ENCODE peak calls at places on chromosomes 4 and X, in eight cellular contexts. N, L, H, C, V, G, U and E are unnamed samples.

GRCh38 chr4:17126306-17126978 is 228.0 kb upstream of the LDB2 start:
- DNase-seq in N (no peak), V (no peak), C (peak), G (no peak), U (no peak), H (no peak), L (no peak), E (no peak)

GRCh38 chr4:89929425-89930272 is 35.0 kb downstream of the MMRN1 start:
- DNase-seq in C (no peak), H (no peak), N (no peak), L (no peak), V (no peak), G (no peak), U (no peak), E (peak)

GRCh38 chr4:150176559-150176958 is 98.3 kb downstream of the DCLK2 start:
- DNase-seq in V (no peak), C (peak), G (no peak), N (no peak), U (no peak), H (no peak), L (no peak), E (no peak)

GRCh38 chr4:81352476-81352875 is 119.2 kb downstream of the RASGEF1B start:
- DNase-seq in C (no peak), U (no peak), G (no peak), H (no peak), V (no peak), L (no peak), N (no peak), E (no peak)

GRCh38 chr4:4226606-4227438 is at the start of gene OTOP1:
- DNase-seq in U (no peak), L (peak), V (no peak), H (no peak), G (no peak), N (no peak), C (peak), E (no peak)

GRCh38 chrX:16465081-16465876 is 184.7 kb upstream of the S100G start:
- DNase-seq in N (no peak), L (no peak), H (no peak), V (no peak), G (no peak), U (no peak), C (no peak), E (no peak)

GRCh38 chrX:107659768-107660167 is 31.5 kb downstream of the PRPS1 start:
- DNase-seq in V (no peak), L (no peak), N (peak), G (no peak), C (peak), U (peak), H (no peak), E (no peak)

GRCh38 chr4:61773655-61774245 is 573.6 kb downstream of the ADGRL3 start:
- DNase-seq in C (no peak), L (no peak), H (no peak), N (no peak), U (no peak), V (no peak), G (no peak), E (no peak)

GRCh38 chr4:74661427-74662171 is 132.7 kb downstream of the BTC start:
- DNase-seq in G (no peak), U (no peak), L (no peak), V (no peak), C (no peak), N (no peak), H (no peak), E (no peak)

GRCh38 chr4:145014365-145014764 is 83.6 kb downstream of the ANAPC10 start:
- DNase-seq in C (no peak), V (no peak), G (no peak), N (no peak), H (no peak), U (no peak), L (no peak), E (no peak)

GRCh38 chr4:171594293-171594692 is 218.9 kb upstream of the GALNTL6 start:
- DNase-seq in N (no peak), H (no peak), G (no peak), L (no peak), C (no peak), U (no peak), V (no peak), E (no peak)

GRCh38 chr4:14222630-14223029 is 595.1 kb upstream of the BOD1L1 start:
- DNase-seq in N (no peak), G (no peak), V (no peak), U (no peak), H (no peak), L (no peak), C (no peak), E (no peak)

GRCh38 chrX:139945075-139945474 is 12.2 kb upstream of the ATP11C start:
- DNase-seq in L (no peak), H (no peak), V (no peak), G (no peak), N (no peak), U (no peak), C (no peak), E (no peak)

GRCh38 chrX:17527135-17527701 is 152.2 kb downstream of the NHS start:
- DNase-seq in V (peak), C (no peak), H (no peak), U (peak), L (no peak), N (no peak), G (no peak), E (no peak)

GRCh38 chr4:56245547-56246229 is 141.6 kb downstream of the AASDH start:
- DNase-seq in U (no peak), N (no peak), G (no peak), C (no peak), L (no peak), V (no peak), H (no peak), E (no peak)

GRCh38 chr4:136336479-136336878 is 1195.8 kb downstream of the PCDH18 start:
- DNase-seq in C (no peak), L (no peak), V (no peak), N (no peak), H (no peak), U (no peak), G (no peak), E (no peak)

GRCh38 chrX:46305431-46305830 is 239.8 kb downstream of the ZNF674 start:
- DNase-seq in N (no peak), H (no peak), G (no peak), V (no peak), U (no peak), C (no peak), L (no peak), E (no peak)

GRCh38 chr4:60799214-60799613 is 400.9 kb upstream of the ADGRL3 start:
- DNase-seq in G (no peak), C (no peak), U (no peak), H (no peak), N (no peak), V (no peak), L (no peak), E (no peak)

GRCh38 chr4:79178770-79179169 is 147.1 kb downstream of the NAA11 start:
- DNase-seq in N (no peak), V (no peak), U (no peak), L (no peak), C (no peak), H (peak), G (no peak), E (no peak)

GRCh38 chr4:171813195-171813955 is at the start of gene GALNTL6:
- DNase-seq in H (no peak), N (no peak), L (peak), U (no peak), V (no peak), G (no peak), C (peak), E (no peak)

GRCh38 chrX:54223581-54223980 is 40.5 kb upstream of the FAM120C start:
- DNase-seq in U (no peak), V (no peak), G (no peak), H (no peak), N (no peak), C (no peak), L (no peak), E (no peak)

GRCh38 chrX:43562372-43562771 is 93.7 kb upstream of the MAOA start:
- DNase-seq in C (no peak), G (no peak), U (no peak), V (no peak), N (no peak), H (no peak), L (no peak), E (no peak)

GRCh38 chrX:33336783-33337182 is 125.4 kb upstream of the DMD start:
- DNase-seq in C (no peak), U (no peak), V (no peak), N (no peak), G (no peak), L (no peak), H (no peak), E (no peak)

GRCh38 chr4:159384619-159385018 is 281.7 kb downstream of the RAPGEF2 start:
- DNase-seq in G (no peak), U (no peak), N (no peak), L (no peak), C (no peak), H (no peak), V (no peak), E (no peak)

GRCh38 chrX:80747832-80748231 is 61.8 kb downstream of the BRWD3 start:
- DNase-seq in H (no peak), U (no peak), L (no peak), N (no peak), V (no peak), G (no peak), C (no peak), E (no peak)

GRCh38 chr4:169220854-169221311 is 49.9 kb downstream of the SH3RF1 start:
- DNase-seq in U (no peak), G (no peak), C (no peak), H (no peak), L (no peak), N (no peak), V (no peak), E (peak)

GRCh38 chrX:54415534-54416350 is 24.5 kb upstream of the TSR2 start:
- DNase-seq in N (no peak), G (no peak), C (no peak), V (no peak), H (no peak), L (no peak), U (no peak), E (no peak)

GRCh38 chrX:20547649-20548051 is 280.9 kb upstream of the RPS6KA3 start:
- DNase-seq in H (no peak), U (no peak), V (no peak), C (no peak), L (peak), G (no peak), N (no peak), E (peak)

GRCh38 chr4:38310446-38311043 is 350.3 kb downstream of the PTTG2 start:
- DNase-seq in C (no peak), G (peak), U (no peak), N (no peak), L (no peak), V (no peak), H (no peak), E (no peak)

DNA sequence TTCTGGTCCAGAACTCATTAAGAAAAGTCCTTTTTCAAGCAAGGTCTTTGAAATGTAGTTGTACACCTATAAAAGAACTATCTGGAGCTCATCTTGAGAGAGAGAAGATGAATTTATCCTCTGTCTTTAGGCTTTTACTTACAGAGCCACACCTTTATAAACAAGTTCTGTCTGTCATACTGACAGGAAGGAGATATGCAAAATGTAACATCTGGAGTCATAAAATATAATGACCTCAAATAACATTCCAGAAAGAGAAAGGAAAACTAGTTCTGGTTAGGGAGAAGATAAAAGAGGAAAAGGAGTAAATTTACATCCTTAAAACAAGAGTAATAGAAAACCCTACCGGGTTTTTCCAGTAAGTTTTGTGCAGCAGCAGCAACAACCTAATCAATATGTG is 1.3 kb downstream of the INPP4B start:
- DNase-seq in L (no peak), V (no peak), U (no peak), C (no peak), H (no peak), G (no peak), N (no peak), E (no peak)
- H3K4me3 ChIP-seq in L (no peak), V (peak), U (peak), C (no peak), H (no peak), G (no peak), N (no peak), E (peak)

GRCh38 chr4:148043990-148044645 is 312.2 kb downstream of the ARHGAP10 start:
- DNase-seq in U (no peak), N (no peak), C (no peak), H (no peak), V (no peak), G (no peak), L (no peak), E (no peak)

GRCh38 chr4:148041606-148042324 is 309.9 kb downstream of the ARHGAP10 start:
- DNase-seq in N (no peak), C (no peak), U (no peak), V (no peak), H (no peak), L (no peak), G (no peak), E (no peak)

GRCh38 chr4:148044889-148045352 is 313.0 kb downstream of the ARHGAP10 start:
- DNase-seq in H (no peak), G (no peak), C (peak), N (peak), U (no peak), V (no peak), L (no peak), E (no peak)
- TF ChIP-seq CTCF in H (no peak), G (peak), C (peak), N (no peak), U (no peak), V (peak), L (no peak), E (peak)

GRCh38 chr4:1721666-1722550 is 587 bp downstream of the TACC3 start:
- DNase-seq in G (no peak), H (no peak), U (no peak), C (peak), N (no peak), V (no peak), L (no peak), E (no peak)

GRCh38 chr4:1722551-1723071 is 1.3 kb downstream of the TACC3 start:
- DNase-seq in U (no peak), V (no peak), C (peak), L (peak), H (no peak), G (no peak), N (no peak), E (no peak)

GRCh38 chr4:1725521-1725920 is 4.2 kb downstream of the TACC3 start:
- DNase-seq in V (no peak), C (no peak), U (no peak), N (no peak), H (no peak), L (no peak), G (no peak), E (no peak)

GRCh38 chr4:1721003-1721665 is at the start of the genes TACC3 and TMEM129:
- DNase-seq in G (peak), N (peak), U (peak), L (peak), V (peak), H (peak), C (peak), E (no peak)

GRCh38 chr4:1723131-1723801 is 1.9 kb downstream of the TACC3 start:
- DNase-seq in V (no peak), U (no peak), L (peak), N (no peak), C (no peak), H (no peak), G (no peak), E (no peak)
- H3K4me3 ChIP-seq in V (peak), U (peak), L (no peak), N (peak), C (peak), H (no peak), G (peak), E (peak)

GRCh38 chrX:119272882-119273806 is 37.1 kb downstream of the PGRMC1 start:
- DNase-seq in U (no peak), H (no peak), L (no peak), C (peak), V (peak), N (no peak), G (peak), E (peak)
- TF ChIP-seq CTCF in U (no peak), H (no peak), L (peak), C (peak), V (no peak), N (no peak), G (no peak), E (peak)

DNA sequence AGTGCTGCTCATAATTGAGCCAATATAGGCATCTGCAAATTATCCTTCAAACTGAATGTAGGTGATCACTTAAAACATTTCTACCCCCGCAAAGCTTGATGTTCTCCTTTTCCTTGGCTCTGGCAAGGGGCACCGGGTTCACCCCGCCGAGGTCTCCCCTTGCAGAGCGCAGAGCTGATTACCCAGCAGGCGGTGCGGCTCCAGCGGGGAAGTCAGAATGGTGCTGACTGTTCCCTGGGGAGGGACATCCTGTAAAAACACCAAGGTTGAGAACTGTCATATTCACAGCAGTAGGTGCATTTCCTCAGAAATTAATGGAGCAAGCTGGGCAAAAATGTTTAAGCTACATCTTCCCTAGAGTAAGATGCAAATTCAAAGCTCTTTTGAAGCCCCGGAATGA is 767.4 kb upstream of the TENM3 start:
- DNase-seq in G (no peak), L (no peak), C (no peak), N (no peak), U (no peak), V (no peak), H (no peak), E (no peak)
- H3K4me3 ChIP-seq in G (no peak), L (no peak), C (no peak), N (no peak), U (no peak), V (no peak), H (no peak), E (peak)

GRCh38 chr4:95637047-95637600 is 88.4 kb upstream of the UNC5C start:
- DNase-seq in G (no peak), U (no peak), C (peak), V (no peak), H (no peak), L (no peak), N (no peak), E (no peak)
- TF ChIP-seq CTCF in G (no peak), U (no peak), C (peak), V (peak), H (no peak), L (no peak), N (no peak), E (peak)

GRCh38 chr4:187908079-187908501 is 87.5 kb upstream of the ZFP42 start:
- DNase-seq in N (no peak), V (no peak), U (no peak), C (no peak), L (no peak), G (no peak), H (no peak), E (no peak)

GRCh38 chr4:187903700-187904099 is 91.9 kb upstream of the ZFP42 start:
- DNase-seq in C (no peak), H (no peak), G (no peak), L (no peak), N (no peak), V (no peak), U (no peak), E (no peak)

GRCh38 chr4:187908731-187909130 is 86.8 kb upstream of the ZFP42 start:
- DNase-seq in U (no peak), C (no peak), H (no peak), L (no peak), G (no peak), N (no peak), V (no peak), E (no peak)
- H3K4me3 ChIP-seq in U (no peak), C (no peak), H (no peak), L (no peak), G (no peak), N (no peak), V (no peak), E (no peak)

GRCh38 chr4:24845132-24845531 is 49.8 kb downstream of the SOD3 start:
- DNase-seq in G (no peak), C (no peak), H (no peak), L (no peak), N (no peak), U (no peak), V (no peak), E (no peak)

GRCh38 chr4:24846716-24847115 is 51.3 kb downstream of the SOD3 start:
- DNase-seq in H (no peak), V (no peak), N (no peak), U (no peak), C (no peak), G (no peak), L (no peak), E (no peak)

GRCh38 chr4:24842356-24842755 is 47.0 kb downstream of the SOD3 start:
- DNase-seq in U (no peak), N (no peak), C (no peak), H (no peak), V (no peak), G (no peak), L (no peak), E (no peak)

GRCh38 chr4:24843121-24843520 is 47.7 kb downstream of the SOD3 start:
- DNase-seq in N (no peak), U (no peak), V (no peak), C (no peak), G (no peak), H (no peak), L (no peak), E (no peak)

DNA sequence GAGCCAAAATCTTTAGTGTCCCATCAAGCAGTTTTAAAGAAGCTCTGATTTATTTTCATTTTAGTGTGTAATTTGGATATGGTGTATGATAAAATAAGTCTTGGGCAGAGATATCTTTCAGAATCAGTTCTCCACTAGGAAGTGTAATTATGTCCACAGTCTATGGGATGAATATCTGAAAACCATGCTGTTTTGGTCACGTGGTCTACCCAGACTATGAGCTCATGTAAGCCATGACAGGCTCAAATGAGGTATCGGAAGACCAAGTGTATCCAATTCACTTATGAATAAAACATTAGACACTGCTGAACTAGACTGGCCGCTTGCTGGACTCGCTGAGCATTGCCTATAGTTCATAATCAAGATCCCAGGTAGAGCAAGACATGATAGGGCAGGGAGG is 50.5 kb downstream of the SOD3 start:
- DNase-seq in L (no peak), N (no peak), V (no peak), G (no peak), C (no peak), U (no peak), H (no peak), E (no peak)
- TF ChIP-seq CTCF in L (no peak), N (no peak), V (no peak), G (no peak), C (no peak), U (no peak), H (no peak), E (no peak)